ENCODE peak calls at places on chromosomes 3 and 15, in eight cellular contexts. H is stomach; R is GM23248; K is CD8-positive, alpha-beta T cell; Q is breast epithelium; A is HCT116; S is CD4-positive, alpha-beta memory T cell; E is A549. N is an unnamed sample.
A peak's percentile ranks its signal among the peaks of the same experiment; 100 is the strongest.

GRCh38 chr3:122356402-122356801 is 26.6 kb downstream of the MIX23 start:
- DNase-seq in R (peak; percentile 52), K (no peak), A (peak; percentile 34), Q (peak; percentile 27), S (peak; percentile 12), E (peak; percentile 31), H (peak; percentile 67), N (peak; percentile 65)

GRCh38 chr3:116939091-116939490 is 229.5 kb downstream of the TUSC7 start:
- DNase-seq in H (no peak), R (no peak), Q (no peak), E (no peak), K (no peak), S (no peak), A (no peak), N (no peak)

GRCh38 chr3:19029837-19030835 is 118.2 kb upstream of the KCNH8 start:
- DNase-seq in K (no peak), Q (no peak), A (no peak), S (no peak), R (no peak), E (no peak), H (no peak), N (no peak)

GRCh38 chr3:160312014-160312624 is 86.9 kb downstream of the C3orf80 start:
- DNase-seq in R (no peak), E (no peak), A (no peak), S (no peak), H (no peak), K (no peak), Q (no peak), N (no peak)

GRCh38 chr3:123758081-123758564 is 126.0 kb downstream of the MYLK start:
- DNase-seq in S (no peak), E (no peak), Q (no peak), A (no peak), R (peak; percentile 88), K (no peak), H (no peak), N (no peak)

GRCh38 chr3:28936154-28936553 is 344.7 kb upstream of the RBMS3 start:
- DNase-seq in R (no peak), H (no peak), A (no peak), E (no peak), K (no peak), Q (no peak), S (no peak), N (no peak)

GRCh38 chr3:172853005-172853404 is 102.5 kb downstream of the ECT2 start:
- DNase-seq in A (no peak), E (no peak), Q (no peak), K (no peak), R (no peak), S (no peak), H (no peak), N (no peak)

GRCh38 chr3:49626796-49627195 is 47.4 kb upstream of the APEH start:
- DNase-seq in K (no peak), Q (no peak), A (no peak), R (no peak), H (no peak), S (no peak), E (no peak), N (no peak)

GRCh38 chr3:89699771-89700170 is 592.4 kb downstream of the EPHA3 start:
- DNase-seq in E (no peak), Q (no peak), A (no peak), S (no peak), H (no peak), R (no peak), K (no peak), N (peak; percentile 25)

GRCh38 chr3:42843730-42844713 is 31.7 kb downstream of the CYP8B1 start:
- DNase-seq in H (no peak), Q (no peak), R (no peak), A (no peak), S (no peak), E (no peak), K (no peak), N (no peak)

GRCh38 chr3:44883999-44884431 is 9.6 kb downstream of the TGM4 start:
- DNase-seq in K (no peak), S (no peak), A (peak; percentile 35), R (peak; percentile 92), Q (no peak), E (peak; percentile 38), H (no peak), N (no peak)

GRCh38 chr3:153623834-153624233 is 461.8 kb downstream of the RAP2B start:
- DNase-seq in H (no peak), S (no peak), R (no peak), E (no peak), A (no peak), Q (no peak), K (no peak), N (no peak)

GRCh38 chr15:35514759-35515158 is 31.2 kb downstream of the DPH6 start:
- DNase-seq in K (no peak), Q (no peak), H (no peak), S (no peak), E (no peak), A (no peak), R (peak; percentile 69), N (no peak)

GRCh38 chr15:75928680-75929608 is 25.3 kb downstream of the FBXO22 start:
- DNase-seq in A (peak; percentile 10), Q (no peak), S (no peak), R (peak; percentile 35), H (peak; percentile 26), K (no peak), E (peak; percentile 38), N (no peak)

GRCh38 chr3:32843504-32844321 is 25.9 kb downstream of the TRIM71 start:
- DNase-seq in R (no peak), E (no peak), K (no peak), A (no peak), Q (no peak), H (no peak), S (no peak), N (no peak)
- H3K27ac ChIP-seq in R (no peak overlapping the region), E (no peak overlapping the region), K (no peak overlapping the region), A (no peak overlapping the region), Q (no peak overlapping the region), H (no peak overlapping the region), S (no peak overlapping the region), N (no peak overlapping the region)

GRCh38 chr15:97126556-97127233 is 796.2 kb downstream of the NR2F2 start:
- DNase-seq in H (no peak), K (no peak), A (no peak), S (no peak), R (peak; percentile 0), Q (no peak), E (no peak), N (no peak)
- H3K9me3 ChIP-seq in H (no peaks in the 10 kb centered on the region), K (no peaks in the 10 kb centered on the region), A (peaks cover 5% of the 10 kb centered on the region), S (no peaks in the 10 kb centered on the region), R (no peaks in the 10 kb centered on the region), Q (peaks cover 28% of the 10 kb centered on the region), E (no peaks in the 10 kb centered on the region), N (no peaks in the 10 kb centered on the region)

GRCh38 chr3:4856136-4856535 is 123.1 kb upstream of the BHLHE40 start:
- DNase-seq in R (no peak), H (no peak), Q (no peak), K (no peak), E (no peak), A (no peak), S (no peak), N (no peak)
- H3K27ac ChIP-seq in R (no peak overlapping the region), H (no peak overlapping the region), Q (no peak overlapping the region), K (no peak overlapping the region), E (no peak overlapping the region), A (no peak overlapping the region), S (no peak overlapping the region), N (no peak overlapping the region)

DNA sequence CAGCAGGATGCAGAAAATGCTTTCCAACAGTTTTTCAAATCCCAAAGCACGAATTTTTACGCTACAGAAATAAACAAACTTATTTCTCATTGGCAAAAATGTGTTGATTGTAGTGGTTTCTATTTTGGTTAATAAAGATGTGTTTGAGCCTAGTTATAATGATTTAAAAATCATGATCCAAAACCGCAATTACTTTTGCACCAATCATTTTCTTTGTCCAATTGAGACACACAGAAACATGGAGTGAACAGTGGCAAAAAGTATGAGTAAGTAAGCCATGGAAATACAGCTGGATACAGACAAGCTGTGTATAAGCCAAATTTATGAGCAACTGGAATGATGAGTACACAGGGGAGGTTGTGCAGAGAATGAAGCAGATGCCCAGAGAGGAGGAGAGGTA is 427.9 kb downstream of the NTRK3 start:
- DNase-seq in Q (no peak), A (no peak), E (no peak), K (no peak), H (no peak), R (no peak), S (no peak), N (no peak)
- H3K9me3 ChIP-seq in Q (no peaks in the 10 kb centered on the region), A (peaks cover 19% of the 10 kb centered on the region), E (no peaks in the 10 kb centered on the region), K (no peaks in the 10 kb centered on the region), H (no peaks in the 10 kb centered on the region), R (no peaks in the 10 kb centered on the region), S (no peaks in the 10 kb centered on the region), N (no peaks in the 10 kb centered on the region)

GRCh38 chr3:37641556-37641955 is 220.1 kb upstream of the CTDSPL start:
- DNase-seq in Q (no peak), R (no peak), K (no peak), E (no peak), S (no peak), H (no peak), A (no peak), N (no peak)

GRCh38 chr3:37645801-37646380 is 215.8 kb upstream of the CTDSPL start:
- DNase-seq in Q (no peak), S (no peak), E (no peak), K (no peak), H (no peak), R (no peak), A (no peak), N (no peak)

GRCh38 chr3:37642959-37643598 is 218.6 kb upstream of the CTDSPL start:
- DNase-seq in H (no peak), R (no peak), Q (no peak), E (no peak), K (no peak), A (no peak), S (no peak), N (no peak)

GRCh38 chr3:37652405-37652804 is 209.3 kb upstream of the CTDSPL start:
- DNase-seq in Q (no peak), K (no peak), R (no peak), A (no peak), E (no peak), H (no peak), S (no peak), N (no peak)

DNA sequence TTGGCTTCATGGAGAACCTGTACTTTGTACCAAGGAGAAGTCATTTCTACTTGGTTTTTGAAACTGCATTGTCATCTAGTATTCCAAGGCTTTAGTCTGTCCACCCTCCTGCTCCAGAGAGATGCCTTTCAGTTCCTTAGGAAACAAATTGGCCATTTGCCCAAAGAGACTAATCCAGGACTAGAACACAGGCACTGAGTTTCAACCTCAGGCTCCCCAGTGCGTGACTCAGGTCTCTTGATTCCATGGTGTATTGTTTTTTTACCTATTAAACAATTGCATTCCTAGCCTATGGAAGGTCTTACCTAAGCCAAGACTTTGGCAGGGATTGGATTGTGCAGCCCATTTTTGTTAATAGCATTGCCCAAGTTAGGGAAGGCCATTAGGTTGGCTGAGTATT is 214.8 kb upstream of the CTDSPL start:
- DNase-seq in S (no peak), R (no peak), Q (no peak), A (no peak), H (no peak), E (no peak), K (no peak), N (no peak)
- H3K27ac ChIP-seq in S (no peak overlapping the region), R (no peak overlapping the region), Q (no peak overlapping the region), A (no peak overlapping the region), H (peak overlapping the region; percentile 49), E (no peak overlapping the region), K (no peak overlapping the region), N (no peak overlapping the region)

GRCh38 chr3:124969963-124970722 is 35.6 kb upstream of the MUC13 start:
- DNase-seq in Q (no peak), S (no peak), H (no peak), K (no peak), E (no peak), R (no peak), A (no peak), N (no peak)
- H3K9me3 ChIP-seq in Q (no peaks in the 10 kb centered on the region), S (no peaks in the 10 kb centered on the region), H (no peaks in the 10 kb centered on the region), K (no peaks in the 10 kb centered on the region), E (no peaks in the 10 kb centered on the region), R (no peaks in the 10 kb centered on the region), A (no peaks in the 10 kb centered on the region), N (no peaks in the 10 kb centered on the region)